ENCODE peak calls at places on chromosome 17, in six cellular contexts. R, T, L, Q, G and P are unnamed samples. For H3K4me1, the result is how much of the 10 kb centered on the place peaks cover.

GRCh38 chr17:52147872-52148271 is 10.6 kb downstream of the CA10 start:
- DNase-seq in G (no peak), Q (no peak), T (no peak), R (no peak), L (no peak), P (no peak)

GRCh38 chr17:15456972-15457722 is 10.3 kb downstream of the CDRT4 start:
- DNase-seq in L (no peak), R (peak), Q (peak), T (peak), G (no peak), P (peak)

GRCh38 chr17:73952498-73953205 is 250.8 kb upstream of the RPL38 start:
- DNase-seq in L (no peak), T (no peak), G (peak), Q (peak), R (no peak), P (peak)

GRCh38 chr17:44004077-44004760 is at the start of gene NAGS:
- DNase-seq in T (no peak), G (no peak), R (no peak), L (no peak), Q (no peak), P (peak)

GRCh38 chr17:63774141-63774981 is at the start of gene DDX42:
- DNase-seq in R (peak), L (no peak), Q (peak), T (peak), G (peak), P (peak)

GRCh38 chr17:67993153-67993997 is 2.9 kb downstream of the C17orf58 start:
- DNase-seq in T (peak), L (no peak), R (peak), G (peak), Q (peak), P (peak)

GRCh38 chr17:6233339-6233738 is 163.2 kb downstream of the WSCD1 start:
- DNase-seq in Q (no peak), G (no peak), T (no peak), R (no peak), L (peak), P (no peak)

GRCh38 chr17:79936661-79937434 is 97.6 kb upstream of the CBX4 start:
- DNase-seq in T (no peak), R (no peak), L (no peak), G (no peak), Q (no peak), P (no peak)

GRCh38 chr17:80959330-80960036 is 32.2 kb upstream of the CHMP6 start:
- DNase-seq in L (no peak), G (no peak), T (peak), Q (peak), R (no peak), P (no peak)

GRCh38 chr17:339193-340061 is 13.2 kb downstream of the RPH3AL start:
- DNase-seq in Q (no peak), L (no peak), G (no peak), R (peak), T (peak), P (peak)

GRCh38 chr17:81869221-81870154 is 1.6 kb downstream of the ARHGDIA start:
- DNase-seq in R (peak), T (peak), Q (peak), L (no peak), G (peak), P (peak)

GRCh38 chr17:44147812-44148211 is 6.1 kb downstream of the HROB start:
- DNase-seq in Q (no peak), G (no peak), T (no peak), L (no peak), R (no peak), P (peak)

GRCh38 chr17:12429125-12429524 is 236.6 kb upstream of the MYOCD start:
- DNase-seq in L (no peak), T (no peak), Q (no peak), R (no peak), G (no peak), P (no peak)

GRCh38 chr17:40345161-40346034 is 19.1 kb downstream of the GJD3 start:
- DNase-seq in Q (peak), R (peak), L (no peak), G (peak), T (peak), P (peak)

GRCh38 chr17:223723-224471 is 42.4 kb upstream of the DOC2B start:
- DNase-seq in L (no peak), R (no peak), T (peak), Q (no peak), G (no peak), P (no peak)

GRCh38 chr17:69230939-69231338 is 2.3 kb upstream of the ABCA10 start:
- DNase-seq in T (no peak), L (no peak), Q (no peak), R (no peak), G (no peak), P (no peak)

GRCh38 chr17:76082326-76083251 is 3.6 kb downstream of the ZACN start:
- DNase-seq in L (no peak), G (no peak), Q (no peak), T (no peak), R (no peak), P (no peak)

GRCh38 chr17:6163632-6164319 is 93.6 kb downstream of the WSCD1 start:
- DNase-seq in T (no peak), G (no peak), L (no peak), Q (no peak), R (no peak), P (peak)

GRCh38 chr17:7186241-7186640 is 7.1 kb upstream of the ASGR1 start:
- DNase-seq in G (peak), L (no peak), Q (no peak), R (no peak), T (no peak), P (no peak)

GRCh38 chr17:48596735-48597491 is 3.3 kb upstream of the HOXB5 start:
- DNase-seq in Q (no peak), G (no peak), T (peak), R (no peak), L (no peak), P (no peak)

GRCh38 chr17:48598727-48599126 is 5.1 kb upstream of the HOXB5 start:
- DNase-seq in G (no peak), L (no peak), R (no peak), Q (no peak), T (no peak), P (no peak)

GRCh38 chr17:48597492-48597774 is 3.9 kb upstream of the HOXB5 start:
- DNase-seq in G (no peak), L (no peak), Q (no peak), R (no peak), T (no peak), P (no peak)

GRCh38 chr17:48599373-48599772 is 5.4 kb downstream of the HOXB6 start:
- DNase-seq in Q (no peak), L (no peak), R (no peak), T (no peak), G (no peak), P (no peak)

GRCh38 chr17:48597775-48598631 is 4.4 kb upstream of the HOXB5 start:
- DNase-seq in G (no peak), Q (no peak), R (peak), L (no peak), T (peak), P (peak)
- H3K4me1 ChIP-seq in G (under half), Q (under half), R (under half), L (under half), T (half or more), P (under half)

DNA sequence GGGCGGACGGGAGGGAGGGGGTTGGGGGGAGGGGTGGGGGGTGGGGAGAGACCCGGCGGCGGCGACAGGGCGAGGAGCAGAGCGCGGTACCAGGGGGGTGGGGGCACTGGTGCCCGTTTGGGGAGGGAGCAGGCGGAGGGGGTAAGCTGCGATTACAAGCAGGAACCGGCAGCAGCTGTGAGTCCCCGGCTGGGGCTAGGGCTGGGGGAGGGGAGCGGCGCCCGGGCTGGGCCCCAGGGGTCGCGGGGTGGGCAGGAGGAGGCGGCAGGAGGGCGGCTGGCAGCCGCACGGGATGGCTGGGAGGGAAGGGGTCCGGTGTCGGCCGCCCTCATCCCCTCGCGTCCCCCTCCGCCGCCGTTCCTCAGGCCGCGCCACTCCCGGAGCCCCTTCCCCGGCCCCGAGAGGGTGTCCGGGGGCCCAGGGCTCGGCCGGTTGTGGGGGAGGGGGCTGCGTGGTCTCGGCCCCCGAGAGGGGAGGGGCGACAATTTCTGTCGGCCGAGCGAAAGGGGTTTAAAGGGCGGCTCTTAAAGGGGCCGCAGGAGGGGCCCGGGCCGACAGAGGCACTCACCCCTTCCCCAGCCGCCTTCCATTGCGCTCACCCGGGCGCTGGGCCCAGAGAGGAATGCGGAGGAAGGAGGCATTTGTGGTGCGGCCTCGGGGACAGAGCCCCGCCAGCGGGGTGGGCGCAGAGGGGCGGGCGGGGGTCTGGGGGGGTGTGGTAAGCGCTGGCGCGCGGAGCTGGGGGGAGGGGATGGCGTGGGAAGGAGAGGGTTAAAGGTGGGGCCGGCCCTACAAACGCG is at the start of gene TBKBP1:
- DNase-seq in Q (peak), L (no peak), R (peak), T (peak), G (peak), P (peak)
- H3K4me3 ChIP-seq in Q (peak), L (peak), R (peak), T (peak), G (peak), P (peak)

DNA sequence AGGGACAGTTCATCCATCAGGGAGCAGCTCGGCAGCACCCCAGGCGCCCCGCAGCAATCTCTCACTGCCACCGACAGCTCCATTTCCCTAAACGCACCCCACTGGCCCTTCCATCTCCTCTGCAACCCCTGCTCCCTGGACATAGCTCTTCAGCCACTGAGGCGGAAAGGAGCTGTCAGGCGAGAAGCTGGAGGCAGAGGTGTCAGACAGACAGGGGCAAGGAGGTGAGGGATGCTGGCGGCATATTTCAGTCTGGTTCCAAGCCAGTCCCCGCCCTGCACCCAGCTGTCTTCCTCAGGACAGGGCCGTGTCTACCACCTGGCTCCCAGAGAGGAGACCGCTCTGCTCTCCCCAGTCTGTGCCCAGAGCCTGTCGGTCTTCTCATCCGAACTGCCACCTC is 9.7 kb downstream of the ACLY start:
- DNase-seq in Q (no peak), G (no peak), L (no peak), T (no peak), R (no peak), P (no peak)
- TF ChIP-seq POLR2A in Q (no peak), G (no peak), L (no peak), T (no peak), R (no peak), P (no peak)

GRCh38 chr17:78397681-78398101 is 19.2 kb downstream of the PGS1 start:
- DNase-seq in G (no peak), R (no peak), L (no peak), T (no peak), Q (no peak), P (no peak)
- H3K4me1 ChIP-seq in G (under half), R (under half), L (under half), T (under half), Q (under half), P (under half)